ENCODE peak calls at places on chromosomes 1 and 21, in six cellular contexts. A, P, V, M, X and Y are unnamed samples.

GRCh38 chr1:109425391-109425790 is 857 bp downstream of the PSMA5 start:
- DNase-seq in V (no peak), X (peak), P (no peak), A (no peak), M (no peak), Y (no peak)

GRCh38 chr1:248807067-248807737 is 18.5 kb downstream of the SH3BP5L start:
- DNase-seq in V (no peak), X (peak), P (peak), M (peak), A (peak), Y (no peak)

GRCh38 chr1:231421616-231421970 is 494 bp downstream of the EGLN1 start:
- DNase-seq in M (peak), X (peak), V (no peak), A (peak), P (peak), Y (peak)

GRCh38 chr1:53562256-53562982 is 103.2 kb downstream of the DMRTB1 start:
- DNase-seq in A (no peak), X (no peak), V (no peak), M (no peak), P (no peak), Y (no peak)

GRCh38 chr1:36492491-36492890 is 9.8 kb upstream of the CSF3R start:
- DNase-seq in V (no peak), P (no peak), X (no peak), A (no peak), M (no peak), Y (no peak)

GRCh38 chr1:192601145-192602048 is 25.8 kb downstream of the RGS1 start:
- DNase-seq in V (no peak), X (no peak), P (no peak), A (no peak), M (no peak), Y (peak)

GRCh38 chr1:2833454-2834145 is 32.1 kb upstream of the TTC34 start:
- DNase-seq in V (no peak), X (no peak), M (no peak), A (no peak), P (no peak), Y (no peak)

GRCh38 chr1:24275510-24275909 is 43.6 kb upstream of the GRHL3 start:
- DNase-seq in M (no peak), V (no peak), P (no peak), A (no peak), X (peak), Y (peak)

GRCh38 chr1:168507271-168507670 is 36.5 kb downstream of the XCL2 start:
- DNase-seq in P (no peak), X (no peak), A (no peak), V (peak), M (no peak), Y (peak)

GRCh38 chr1:95169544-95169943 is 52.4 kb downstream of the TLCD4 start:
- DNase-seq in X (no peak), A (peak), P (no peak), M (peak), V (no peak), Y (no peak)

GRCh38 chr1:104856518-104856917 is 1106.8 kb downstream of the AMY1C start:
- DNase-seq in V (no peak), A (no peak), P (no peak), X (no peak), M (no peak), Y (no peak)

GRCh38 chr1:27132624-27133023 is 22.3 kb downstream of the SLC9A1 start:
- DNase-seq in X (no peak), P (no peak), V (no peak), M (no peak), A (no peak), Y (no peak)

GRCh38 chr1:227915564-227916553 is 31.9 kb downstream of the WNT9A start:
- DNase-seq in P (no peak), X (no peak), V (no peak), A (no peak), M (no peak), Y (no peak)

GRCh38 chr1:22753396-22754083 is 42.9 kb downstream of the EPHB2 start:
- DNase-seq in X (peak), P (no peak), M (no peak), A (no peak), V (peak), Y (peak)

GRCh38 chr1:229437443-229437842 is 3.5 kb upstream of the ACTA1 start:
- DNase-seq in X (no peak), V (no peak), M (no peak), P (no peak), A (no peak), Y (peak)

GRCh38 chr1:28790384-28791035 is 21.5 kb upstream of the OPRD1 start:
- DNase-seq in A (no peak), P (no peak), V (no peak), X (no peak), M (no peak), Y (no peak)

GRCh38 chr1:155085504-155086181 is 7.0 kb downstream of the EFNA3 start:
- DNase-seq in X (peak), V (no peak), M (peak), A (peak), P (peak), Y (peak)

GRCh38 chr1:61237659-61238370 is 155.5 kb downstream of the NFIA start:
- DNase-seq in V (no peak), M (no peak), A (no peak), P (no peak), X (no peak), Y (no peak)

GRCh38 chr1:20729155-20729931 is 3.2 kb downstream of the SH2D5 start:
- DNase-seq in P (no peak), X (no peak), V (no peak), A (no peak), M (no peak), Y (no peak)

GRCh38 chr1:232062967-232063366 is 436.4 kb downstream of the DISC1 start:
- DNase-seq in M (no peak), X (no peak), P (no peak), V (no peak), A (no peak), Y (no peak)

GRCh38 chr21:39313457-39314154 is at the start of gene BRWD1:
- DNase-seq in X (peak), V (peak), A (peak), M (peak), P (peak), Y (peak)

GRCh38 chr1:220575718-220576497 is 48.0 kb downstream of the MARK1 start:
- DNase-seq in X (no peak), M (no peak), P (no peak), V (no peak), A (no peak), Y (no peak)

GRCh38 chr21:21200103-21200938 is 202.1 kb downstream of the NCAM2 start:
- DNase-seq in V (peak), A (peak), P (peak), M (no peak), X (peak), Y (peak)

GRCh38 chr1:214402583-214403216 is 121.7 kb downstream of the SMYD2 start:
- DNase-seq in A (no peak), X (peak), V (no peak), P (no peak), M (no peak), Y (no peak)

GRCh38 chr1:235910357-235911299 is 43.9 kb upstream of the LYST start:
- DNase-seq in A (no peak), X (peak), M (peak), P (peak), V (peak), Y (peak)

GRCh38 chr21:41973427-41973831 is 19.6 kb upstream of the C2CD2 start:
- DNase-seq in X (no peak), V (no peak), M (no peak), A (peak), P (no peak), Y (no peak)

GRCh38 chr1:178664278-178664677 is 60.8 kb upstream of the RALGPS2 start:
- DNase-seq in M (no peak), X (no peak), V (no peak), P (no peak), A (no peak), Y (no peak)

GRCh38 chr1:6317101-6317760 is 56.3 kb upstream of the GPR153 start:
- DNase-seq in V (no peak), M (no peak), P (no peak), X (no peak), A (no peak), Y (peak)

GRCh38 chr1:31458287-31458896 is 45.4 kb downstream of the SERINC2 start:
- DNase-seq in X (no peak), A (no peak), V (no peak), M (no peak), P (no peak), Y (no peak)